ENCODE peak calls at places on chromosome 3, in six cellular contexts. X is upper lobe of left lung; O is OCI-LY7; L is AG10803; B is GM06990; N is CD8-positive, alpha-beta T cell. I is an unnamed sample.

GRCh38 chr3:197352382-197352781 is 54.0 kb upstream of the DLG1 start:
- DNase-seq in X (no peak), L (peak; percentile 87), O (no peak), B (no peak), N (no peak), I (no peak)

GRCh38 chr3:73999501-73999900 is 374.8 kb upstream of the PDZRN3 start:
- DNase-seq in N (no peak), L (no peak), X (no peak), B (no peak), O (no peak), I (no peak)

GRCh38 chr3:23819599-23820360 is 14.0 kb downstream of the UBE2E1 start:
- DNase-seq in N (no peak), L (no peak), O (no peak), B (no peak), X (no peak), I (no peak)

GRCh38 chr3:29438580-29438979 is 157.7 kb downstream of the RBMS3 start:
- DNase-seq in N (no peak), X (no peak), O (no peak), B (no peak), L (no peak), I (no peak)

GRCh38 chr3:42582474-42583070 is 805 bp upstream of the SEC22C start:
- DNase-seq in O (no peak), X (no peak), N (no peak), L (no peak), B (no peak), I (no peak)

GRCh38 chr3:102400142-102400541 is 34.7 kb upstream of the ZPLD1 start:
- DNase-seq in L (peak; percentile 1), B (no peak), O (no peak), X (no peak), N (no peak), I (no peak)

GRCh38 chr3:183954875-183955274 is 62.8 kb downstream of the ABCC5 start:
- DNase-seq in O (peak; percentile 17), L (no peak), B (no peak), N (no peak), X (no peak), I (no peak)

GRCh38 chr3:46089237-46090011 is 62.1 kb upstream of the XCR1 start:
- DNase-seq in B (peak; percentile 55), N (no peak), X (peak; percentile 91), L (peak; percentile 92), O (no peak), I (no peak)

GRCh38 chr3:149020196-149020838 is 29.0 kb downstream of the GYG1 start:
- DNase-seq in N (no peak), O (no peak), B (no peak), L (peak; percentile 30), X (no peak), I (no peak)

GRCh38 chr3:41330465-41330864 is 131.2 kb downstream of the CTNNB1 start:
- DNase-seq in B (no peak), L (peak; percentile 4), X (no peak), N (no peak), O (no peak), I (no peak)

GRCh38 chr3:166560253-166560652 is 723.0 kb upstream of the BCHE start:
- DNase-seq in L (no peak), N (no peak), X (no peak), B (no peak), O (no peak), I (no peak)

GRCh38 chr3:185151959-185152432 is 864 bp downstream of the C3orf70 start:
- DNase-seq in O (no peak), L (peak; percentile 39), X (no peak), B (no peak), N (no peak), I (no peak)

GRCh38 chr3:128133273-128133883 is 9.8 kb upstream of the RUVBL1 start:
- DNase-seq in N (peak; percentile 27), B (no peak), X (no peak), O (peak; percentile 57), L (peak; percentile 55), I (no peak)

GRCh38 chr3:191775451-191776233 is 314.7 kb downstream of the PYDC2 start:
- DNase-seq in X (no peak), O (no peak), N (no peak), B (no peak), L (peak; percentile 44), I (no peak)

GRCh38 chr3:35500641-35501353 is 138.5 kb upstream of the ARPP21 start:
- DNase-seq in B (no peak), O (no peak), L (no peak), N (no peak), X (no peak), I (no peak)

GRCh38 chr3:58955308-58955707 is 94.5 kb downstream of the CFAP20DC start:
- DNase-seq in L (no peak), B (no peak), O (no peak), N (no peak), X (no peak), I (no peak)

GRCh38 chr3:101292027-101292426 is 28.3 kb downstream of the IMPG2 start:
- DNase-seq in B (no peak), O (no peak), X (no peak), L (peak; percentile 12), N (no peak), I (no peak)

GRCh38 chr3:167684389-167684993 is 30.7 kb upstream of the WDR49 start:
- DNase-seq in X (peak; percentile 22), L (peak; percentile 55), B (peak; percentile 37), N (peak; percentile 6), O (peak; percentile 78), I (no peak)

GRCh38 chr3:185658504-185658912 is 72.4 kb downstream of the SENP2 start:
- DNase-seq in L (peak; percentile 100), O (no peak), B (no peak), X (peak; percentile 54), N (no peak), I (no peak)

GRCh38 chr3:83523470-83524073 is 1435.2 kb upstream of the CADM2 start:
- DNase-seq in X (peak; percentile 27), L (peak; percentile 1), B (no peak), N (no peak), O (peak; percentile 57), I (no peak)

GRCh38 chr3:65671004-65671403 is 367.7 kb downstream of the MAGI1 start:
- DNase-seq in B (no peak), X (no peak), N (no peak), L (no peak), O (no peak), I (no peak)

GRCh38 chr3:120683213-120683612 is 1.2 kb upstream of the HGD start:
- DNase-seq in O (no peak), B (no peak), X (no peak), L (peak; percentile 59), N (no peak), I (no peak)

GRCh38 chr3:125202197-125202596 is 10.4 kb downstream of the SLC12A8 start:
- DNase-seq in B (no peak), N (no peak), L (no peak), X (no peak), O (peak; percentile 16), I (no peak)

GRCh38 chr3:146374146-146374545 is 95.2 kb downstream of the PLSCR2 start:
- DNase-seq in O (no peak), B (no peak), X (no peak), N (no peak), L (peak; percentile 59), I (no peak)

GRCh38 chr3:7638103-7638502 is 777.2 kb downstream of the GRM7 start:
- DNase-seq in X (no peak), O (no peak), L (no peak), B (no peak), N (no peak), I (no peak)

GRCh38 chr3:64224826-64225606 is at the start of gene PRICKLE2:
- DNase-seq in O (peak; percentile 92), L (peak; percentile 90), X (peak; percentile 34), N (no peak), B (peak; percentile 48), I (no peak)
- TF ChIP-seq CTCF in O (peak; percentile 67), L (peak; percentile 45), X (no peak), N (no peak), B (no peak), I (no peak)

GRCh38 chr3:43996379-43997301 is 245.0 kb upstream of the TOPAZ1 start:
- DNase-seq in O (peak; percentile 65), L (peak; percentile 51), N (no peak), X (no peak), B (peak; percentile 50), I (peak; percentile 42)
- TF ChIP-seq CTCF in O (peak; percentile 67), L (peak; percentile 41), N (no peak), X (no peak), B (peak; percentile 52), I (no peak)

GRCh38 chr3:142046320-142047020 is 102.9 kb downstream of the TFDP2 start:
- DNase-seq in L (no peak), X (no peak), N (no peak), O (no peak), B (no peak), I (no peak)
- TF ChIP-seq CTCF in L (no peak), X (no peak), N (no peak), O (no peak), B (no peak), I (no peak)

GRCh38 chr3:180875071-180875698 is 37.3 kb upstream of the FXR1 start:
- DNase-seq in B (no peak), L (no peak), N (no peak), O (no peak), X (no peak), I (no peak)

GRCh38 chr3:180871901-180872300 is 40.6 kb upstream of the FXR1 start:
- DNase-seq in O (no peak), B (no peak), X (no peak), L (peak; percentile 55), N (no peak), I (no peak)

GRCh38 chr3:180870008-180870733 is 42.3 kb upstream of the FXR1 start:
- DNase-seq in N (no peak), B (no peak), X (no peak), L (peak; percentile 20), O (no peak), I (no peak)
- TF ChIP-seq CTCF in N (no peak), B (no peak), X (no peak), L (no peak), O (no peak), I (no peak)

GRCh38 chr3:14152233-14152962 is 26.0 kb downstream of the XPC start:
- DNase-seq in O (peak; percentile 31), B (no peak), N (no peak), X (no peak), L (no peak), I (no peak)
- TF ChIP-seq CTCF in O (peak; percentile 65), B (peak; percentile 5), N (no peak), X (no peak), L (peak; percentile 28), I (no peak)

DNA sequence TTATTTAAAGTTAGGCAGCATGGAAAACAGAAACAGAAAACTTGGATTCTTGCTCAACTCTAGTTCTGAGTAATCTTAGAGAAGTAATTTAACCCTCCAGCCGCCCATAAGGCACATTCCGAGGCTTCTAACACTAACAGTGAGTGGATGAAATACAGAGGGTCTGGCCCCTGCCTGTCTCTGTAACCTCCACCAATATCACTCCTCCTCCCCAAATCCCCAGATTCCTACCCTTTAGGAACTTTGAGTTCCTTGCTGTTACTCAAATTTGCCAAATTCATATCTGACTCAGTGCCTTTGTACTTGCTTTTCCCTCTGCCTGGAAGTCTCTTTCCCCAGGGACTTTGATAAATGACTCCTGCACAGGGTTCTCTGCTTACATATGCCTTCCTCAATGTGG is 112.5 kb upstream of the TGFBR2 start:
- DNase-seq in L (peak; percentile 83), B (no peak), N (no peak), X (no peak), O (no peak), I (no peak)
- TF ChIP-seq CTCF in L (no peak), B (no peak), N (no peak), X (no peak), O (no peak), I (no peak)